ENCODE peak calls at places on chromosomes 6 and 20, in seven cellular contexts. One of them, this sample, is unnamed.
A peak's percentile ranks its signal among the peaks of the same experiment; 100 is the strongest.

GRCh38 chr6:142700032-142700431 is 244.9 kb downstream of the HIVEP2 start:
- DNase-seq in CD8-positive, alpha-beta T cell: no peak
- DNase-seq in cardiac muscle cell: no peak
- DNase-seq in psoas muscle: no peak
- DNase-seq in fibroblast of lung: no peak
- DNase-seq in fibroblast of pulmonary artery: no peak
- DNase-seq in AG09319: no peak
- DNase-seq in this sample: no peak

GRCh38 chr20:1263853-1264252 is 2.2 kb upstream of the SNPH start:
- DNase-seq in cardiac muscle cell: no peak
- DNase-seq in CD8-positive, alpha-beta T cell: no peak
- DNase-seq in fibroblast of pulmonary artery: peak; percentile 35
- DNase-seq in psoas muscle: no peak
- DNase-seq in AG09319: no peak
- DNase-seq in fibroblast of lung: peak; percentile 27
- DNase-seq in this sample: no peak

GRCh38 chr6:82741325-82741995 is 324.2 kb downstream of the UBE3D start:
- DNase-seq in psoas muscle: no peak
- DNase-seq in CD8-positive, alpha-beta T cell: no peak
- DNase-seq in fibroblast of pulmonary artery: no peak
- DNase-seq in fibroblast of lung: peak; percentile 19
- DNase-seq in AG09319: no peak
- DNase-seq in cardiac muscle cell: no peak
- DNase-seq in this sample: no peak

GRCh38 chr6:161374971-161375873 is 101.4 kb upstream of the AGPAT4 start:
- DNase-seq in CD8-positive, alpha-beta T cell: no peak
- DNase-seq in fibroblast of pulmonary artery: no peak
- DNase-seq in cardiac muscle cell: peak; percentile 48
- DNase-seq in psoas muscle: peak; percentile 81
- DNase-seq in AG09319: no peak
- DNase-seq in fibroblast of lung: peak; percentile 68
- DNase-seq in this sample: no peak

GRCh38 chr6:102660288-102660687 is 1266.8 kb downstream of the GRIK2 start:
- DNase-seq in cardiac muscle cell: peak; percentile 52
- DNase-seq in AG09319: no peak
- DNase-seq in fibroblast of pulmonary artery: no peak
- DNase-seq in fibroblast of lung: peak; percentile 1
- DNase-seq in CD8-positive, alpha-beta T cell: no peak
- DNase-seq in psoas muscle: no peak
- DNase-seq in this sample: no peak

GRCh38 chr20:50194831-50195523 is 4.3 kb downstream of the CEBPB start:
- DNase-seq in AG09319: no peak
- DNase-seq in cardiac muscle cell: no peak
- DNase-seq in CD8-positive, alpha-beta T cell: no peak
- DNase-seq in fibroblast of pulmonary artery: peak; percentile 56
- DNase-seq in psoas muscle: peak; percentile 66
- DNase-seq in fibroblast of lung: no peak
- DNase-seq in this sample: no peak

GRCh38 chr6:13953061-13953705 is 28.4 kb downstream of the RNF182 start:
- DNase-seq in fibroblast of pulmonary artery: no peak
- DNase-seq in cardiac muscle cell: no peak
- DNase-seq in AG09319: no peak
- DNase-seq in CD8-positive, alpha-beta T cell: no peak
- DNase-seq in psoas muscle: no peak
- DNase-seq in fibroblast of lung: peak; percentile 63
- DNase-seq in this sample: peak; percentile 8

GRCh38 chr6:48109902-48110301 is 1.1 kb downstream of the PTCHD4 start:
- DNase-seq in psoas muscle: no peak
- DNase-seq in AG09319: no peak
- DNase-seq in fibroblast of pulmonary artery: no peak
- DNase-seq in cardiac muscle cell: no peak
- DNase-seq in CD8-positive, alpha-beta T cell: no peak
- DNase-seq in fibroblast of lung: peak; percentile 23
- DNase-seq in this sample: no peak

GRCh38 chr20:20548527-20549266 is 163.7 kb downstream of the RALGAPA2 start:
- DNase-seq in CD8-positive, alpha-beta T cell: no peak
- DNase-seq in fibroblast of lung: no peak
- DNase-seq in AG09319: no peak
- DNase-seq in cardiac muscle cell: no peak
- DNase-seq in psoas muscle: no peak
- DNase-seq in fibroblast of pulmonary artery: no peak
- DNase-seq in this sample: no peak

GRCh38 chr6:41257369-41258195 is 28.9 kb downstream of the TREM1 start:
- DNase-seq in fibroblast of lung: peak; percentile 48
- DNase-seq in cardiac muscle cell: no peak
- DNase-seq in fibroblast of pulmonary artery: peak; percentile 85
- DNase-seq in psoas muscle: no peak
- DNase-seq in AG09319: peak; percentile 46
- DNase-seq in CD8-positive, alpha-beta T cell: no peak
- DNase-seq in this sample: peak; percentile 62

GRCh38 chr6:85493389-85493788 is 43.5 kb downstream of the NT5E start:
- DNase-seq in psoas muscle: no peak
- DNase-seq in fibroblast of lung: no peak
- DNase-seq in AG09319: no peak
- DNase-seq in CD8-positive, alpha-beta T cell: no peak
- DNase-seq in cardiac muscle cell: no peak
- DNase-seq in fibroblast of pulmonary artery: no peak
- DNase-seq in this sample: no peak

GRCh38 chr20:64224344-64225165 is 31.0 kb upstream of the PCMTD2 start:
- DNase-seq in fibroblast of pulmonary artery: peak; percentile 81
- DNase-seq in CD8-positive, alpha-beta T cell: no peak
- DNase-seq in fibroblast of lung: peak; percentile 98
- DNase-seq in AG09319: peak; percentile 58
- DNase-seq in psoas muscle: no peak
- DNase-seq in cardiac muscle cell: no peak
- DNase-seq in this sample: peak; percentile 87

GRCh38 chr6:132483779-132484679 is 28.9 kb downstream of the STX7 start:
- DNase-seq in psoas muscle: no peak
- DNase-seq in fibroblast of pulmonary artery: peak; percentile 84
- DNase-seq in fibroblast of lung: peak; percentile 54
- DNase-seq in cardiac muscle cell: peak; percentile 74
- DNase-seq in AG09319: peak; percentile 29
- DNase-seq in CD8-positive, alpha-beta T cell: peak; percentile 50
- DNase-seq in this sample: peak; percentile 48

GRCh38 chr20:52476074-52476751 is 284.6 kb upstream of the ZFP64 start:
- DNase-seq in fibroblast of pulmonary artery: no peak
- DNase-seq in fibroblast of lung: no peak
- DNase-seq in AG09319: no peak
- DNase-seq in CD8-positive, alpha-beta T cell: no peak
- DNase-seq in psoas muscle: no peak
- DNase-seq in cardiac muscle cell: no peak
- DNase-seq in this sample: no peak

GRCh38 chr6:13729891-13730290 is 18.3 kb upstream of the RANBP9 start:
- DNase-seq in cardiac muscle cell: no peak
- DNase-seq in psoas muscle: no peak
- DNase-seq in fibroblast of pulmonary artery: peak; percentile 51
- DNase-seq in AG09319: no peak
- DNase-seq in fibroblast of lung: peak; percentile 81
- DNase-seq in CD8-positive, alpha-beta T cell: no peak
- DNase-seq in this sample: peak; percentile 40

GRCh38 chr20:48456361-48457184 is 371.2 kb downstream of the PREX1 start:
- DNase-seq in cardiac muscle cell: no peak
- DNase-seq in CD8-positive, alpha-beta T cell: no peak
- DNase-seq in AG09319: no peak
- DNase-seq in fibroblast of lung: no peak
- DNase-seq in fibroblast of pulmonary artery: no peak
- DNase-seq in psoas muscle: no peak
- DNase-seq in this sample: no peak

DNA sequence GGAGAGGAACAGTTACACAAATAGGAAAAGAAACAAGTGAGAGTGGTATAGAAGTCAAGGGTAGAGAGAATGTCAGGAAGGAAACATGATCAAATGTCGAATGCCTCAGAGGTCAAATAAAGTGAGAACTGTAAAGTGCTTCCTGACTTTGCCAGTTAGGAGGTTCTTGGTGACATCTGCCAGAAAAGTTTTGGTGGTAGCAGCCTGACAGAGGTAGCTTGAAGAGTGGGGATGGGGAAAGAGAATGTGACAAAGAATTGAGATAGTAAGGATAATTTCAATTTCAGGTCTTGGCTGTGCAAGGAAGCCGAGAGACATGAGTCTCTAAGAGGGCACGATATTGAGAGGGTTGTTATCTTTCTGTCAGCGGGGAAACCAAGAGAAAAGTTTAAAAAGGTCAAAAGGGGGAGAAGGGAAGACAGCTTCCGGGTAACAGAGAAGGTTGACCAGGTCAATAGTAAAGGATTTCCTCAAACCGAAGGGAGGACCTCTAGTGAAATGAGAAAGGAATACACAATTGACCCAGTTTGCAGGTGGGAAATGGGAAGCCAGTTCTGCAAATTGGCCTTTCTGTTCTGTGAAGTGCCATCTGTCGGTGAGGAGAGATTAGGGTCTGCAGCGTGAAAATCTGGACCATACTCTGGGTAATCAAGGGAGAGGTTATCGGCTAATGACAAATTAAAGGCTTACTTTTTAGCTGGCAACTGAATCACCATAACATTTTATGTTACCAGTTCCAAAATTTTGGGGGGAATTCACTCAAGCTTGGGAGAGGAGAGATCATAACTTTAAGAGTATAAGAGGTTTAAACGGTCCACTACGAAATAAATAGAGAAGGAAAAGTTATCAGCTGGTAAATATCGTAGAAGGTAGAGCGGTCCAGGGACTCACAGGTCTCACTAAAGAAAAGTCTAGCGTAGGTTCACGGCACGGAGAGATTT is 973 bp upstream of the BRD2 start:
- DNase-seq in cardiac muscle cell: no peak
- DNase-seq in psoas muscle: no peak
- DNase-seq in CD8-positive, alpha-beta T cell: no peak
- DNase-seq in AG09319: no peak
- DNase-seq in fibroblast of lung: peak; percentile 49
- DNase-seq in fibroblast of pulmonary artery: peak; percentile 52
- DNase-seq in this sample: no peak
- TF ChIP-seq CTCF in cardiac muscle cell: peak; percentile 54
- TF ChIP-seq CTCF in psoas muscle: peak; percentile 46
- TF ChIP-seq CTCF in CD8-positive, alpha-beta T cell: peak; percentile 44
- TF ChIP-seq CTCF in AG09319: peak; percentile 63
- TF ChIP-seq CTCF in fibroblast of lung: peak; percentile 52
- TF ChIP-seq CTCF in fibroblast of pulmonary artery: peak; percentile 55
- TF ChIP-seq CTCF in this sample: peak; percentile 75

DNA sequence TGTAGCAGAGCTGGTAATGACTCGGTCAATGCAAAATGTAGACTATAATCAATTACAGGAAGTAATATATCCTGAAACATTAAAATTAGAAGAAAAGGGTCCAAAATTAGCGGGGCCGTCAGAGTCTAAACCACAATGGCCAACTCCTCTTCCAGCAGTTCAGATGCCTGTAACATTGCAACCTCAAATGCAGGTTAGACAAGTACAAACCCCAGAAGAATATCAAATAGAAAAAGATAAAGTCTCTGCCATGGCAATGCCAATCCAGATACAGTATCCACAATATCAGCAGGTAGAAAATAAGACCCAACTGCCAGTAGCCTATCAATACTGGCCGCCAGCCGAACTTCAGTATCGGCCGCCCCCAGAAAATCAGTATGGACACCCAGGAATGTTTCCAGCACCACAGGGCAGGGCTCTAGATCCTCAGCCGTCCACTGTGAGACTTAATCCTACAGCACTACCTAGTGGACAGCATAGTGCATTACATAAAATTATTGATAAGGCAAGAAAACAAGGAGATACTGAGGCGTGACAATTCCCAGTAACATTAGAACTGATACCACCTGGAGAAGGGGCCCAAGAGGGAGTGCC is 158.4 kb downstream of the GPX5 start:
- DNase-seq in fibroblast of pulmonary artery: peak; percentile 68
- DNase-seq in fibroblast of lung: peak; percentile 30
- DNase-seq in cardiac muscle cell: peak; percentile 59
- DNase-seq in AG09319: peak; percentile 5
- DNase-seq in psoas muscle: no peak
- DNase-seq in CD8-positive, alpha-beta T cell: no peak
- DNase-seq in this sample: no peak
- TF ChIP-seq CTCF in fibroblast of pulmonary artery: peak; percentile 66
- TF ChIP-seq CTCF in fibroblast of lung: peak; percentile 53
- TF ChIP-seq CTCF in cardiac muscle cell: peak; percentile 60
- TF ChIP-seq CTCF in AG09319: peak; percentile 52
- TF ChIP-seq CTCF in psoas muscle: peak; percentile 34
- TF ChIP-seq CTCF in CD8-positive, alpha-beta T cell: peak; percentile 62
- TF ChIP-seq CTCF in this sample: peak; percentile 66

DNA sequence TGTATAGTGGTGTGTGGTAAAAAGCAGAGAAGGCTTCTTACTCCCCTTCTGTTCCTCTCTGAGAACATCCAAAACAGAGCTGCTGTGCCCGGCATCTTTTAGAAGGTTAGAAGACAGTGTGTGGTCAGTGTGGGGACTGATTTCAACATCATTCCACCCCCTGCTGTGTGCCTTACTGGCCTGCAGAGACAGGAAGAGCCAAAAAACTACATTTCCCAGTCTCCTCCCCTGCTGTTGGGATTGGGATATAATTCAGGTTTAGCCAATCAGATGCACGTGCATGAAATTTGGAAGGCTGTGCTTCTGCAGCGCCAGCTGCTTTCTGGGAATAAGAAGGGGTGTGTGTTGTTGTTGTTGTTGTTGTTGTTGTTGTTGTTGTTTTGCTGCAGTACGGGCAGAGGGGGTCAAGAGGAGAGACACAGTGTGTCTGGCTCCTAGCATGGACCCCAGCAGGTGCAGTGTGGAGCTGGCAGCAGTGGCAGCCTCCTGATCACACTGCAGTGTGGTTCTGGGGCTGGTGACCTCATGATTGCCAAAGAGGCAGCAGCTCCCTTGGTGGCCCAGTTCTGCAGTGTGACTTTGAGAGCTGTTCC is 74.7 kb downstream of the MRPL14 start:
- DNase-seq in fibroblast of lung: peak; percentile 57
- DNase-seq in CD8-positive, alpha-beta T cell: no peak
- DNase-seq in psoas muscle: peak; percentile 80
- DNase-seq in AG09319: peak; percentile 52
- DNase-seq in cardiac muscle cell: no peak
- DNase-seq in fibroblast of pulmonary artery: peak; percentile 82
- DNase-seq in this sample: peak; percentile 75
- TF ChIP-seq CTCF in fibroblast of lung: no peak
- TF ChIP-seq CTCF in CD8-positive, alpha-beta T cell: no peak
- TF ChIP-seq CTCF in psoas muscle: no peak
- TF ChIP-seq CTCF in AG09319: no peak
- TF ChIP-seq CTCF in cardiac muscle cell: peak; percentile 18
- TF ChIP-seq CTCF in fibroblast of pulmonary artery: peak; percentile 11
- TF ChIP-seq CTCF in this sample: no peak

GRCh38 chr20:44887466-44887865 is 2.0 kb downstream of the YWHAB start:
- DNase-seq in cardiac muscle cell: no peak
- DNase-seq in CD8-positive, alpha-beta T cell: no peak
- DNase-seq in fibroblast of lung: no peak
- DNase-seq in psoas muscle: no peak
- DNase-seq in fibroblast of pulmonary artery: no peak
- DNase-seq in AG09319: no peak
- DNase-seq in this sample: no peak

GRCh38 chr20:44885392-44886275 is at the start of gene YWHAB:
- DNase-seq in psoas muscle: peak; percentile 99
- DNase-seq in AG09319: peak; percentile 92
- DNase-seq in CD8-positive, alpha-beta T cell: peak; percentile 97
- DNase-seq in cardiac muscle cell: peak; percentile 99
- DNase-seq in fibroblast of pulmonary artery: peak; percentile 97
- DNase-seq in fibroblast of lung: peak; percentile 97
- DNase-seq in this sample: peak; percentile 94

GRCh38 chr20:44886828-44887227 is 1.3 kb downstream of the YWHAB start:
- DNase-seq in fibroblast of pulmonary artery: no peak
- DNase-seq in CD8-positive, alpha-beta T cell: no peak
- DNase-seq in psoas muscle: no peak
- DNase-seq in cardiac muscle cell: no peak
- DNase-seq in AG09319: no peak
- DNase-seq in fibroblast of lung: no peak
- DNase-seq in this sample: no peak

GRCh38 chr20:44886276-44886671 is 769 bp downstream of the YWHAB start:
- DNase-seq in fibroblast of pulmonary artery: no peak
- DNase-seq in psoas muscle: no peak
- DNase-seq in fibroblast of lung: no peak
- DNase-seq in CD8-positive, alpha-beta T cell: no peak
- DNase-seq in AG09319: no peak
- DNase-seq in cardiac muscle cell: no peak
- DNase-seq in this sample: no peak

GRCh38 chr20:44888226-44889103 is 3.0 kb downstream of the YWHAB start:
- DNase-seq in fibroblast of pulmonary artery: peak; percentile 33
- DNase-seq in fibroblast of lung: no peak
- DNase-seq in AG09319: no peak
- DNase-seq in psoas muscle: no peak
- DNase-seq in cardiac muscle cell: no peak
- DNase-seq in CD8-positive, alpha-beta T cell: no peak
- DNase-seq in this sample: no peak
- TF ChIP-seq CTCF in fibroblast of pulmonary artery: peak; percentile 39
- TF ChIP-seq CTCF in fibroblast of lung: no peak
- TF ChIP-seq CTCF in AG09319: no peak
- TF ChIP-seq CTCF in psoas muscle: peak; percentile 11
- TF ChIP-seq CTCF in cardiac muscle cell: peak; percentile 41
- TF ChIP-seq CTCF in CD8-positive, alpha-beta T cell: peak; percentile 43
- TF ChIP-seq CTCF in this sample: peak; percentile 35

This sample was measured in brain microvascular endothelial cell.